ENCODE peak calls at places on chromosomes 1 and 21, in seven cellular contexts. L, M, B, W, P, U and C are unnamed samples.

GRCh38 chr1:165296205-165296604 is 60.3 kb downstream of the LMX1A start:
- DNase-seq in L (no peak), M (no peak), B (no peak), W (no peak), P (no peak), U (no peak), C (no peak)

GRCh38 chr1:180175806-180176205 is 21.1 kb downstream of the QSOX1 start:
- DNase-seq in L (no peak), M (no peak), B (no peak), W (no peak), P (no peak), U (no peak), C (no peak)

GRCh38 chr1:150621497-150622113 is 7.8 kb downstream of the ENSA start:
- DNase-seq in L (peak; percentile 79), M (peak; percentile 67), B (no peak), W (peak; percentile 52), P (peak; percentile 64), U (no peak), C (peak; percentile 78)

GRCh38 chr1:156241311-156241811 is 623 bp upstream of the BGLAP start:
- DNase-seq in L (peak; percentile 47), M (peak; percentile 56), B (no peak), W (no peak), P (no peak), U (no peak), C (no peak)

GRCh38 chr1:227890451-227891222 is 57.1 kb downstream of the WNT9A start:
- DNase-seq in L (no peak), M (no peak), B (peak; percentile 16), W (peak; percentile 12), P (no peak), U (peak; percentile 10), C (no peak)

GRCh38 chr1:27416387-27417111 is 24.1 kb downstream of the GPR3 start:
- DNase-seq in L (peak; percentile 73), M (peak; percentile 86), B (no peak), W (no peak), P (no peak), U (no peak), C (no peak)

GRCh38 chr1:197330213-197330612 is 62.2 kb downstream of the CRB1 start:
- DNase-seq in L (no peak), M (no peak), B (no peak), W (no peak), P (no peak), U (no peak), C (no peak)

GRCh38 chr1:96538883-96539282 is 182.7 kb upstream of the PTBP2 start:
- DNase-seq in L (peak; percentile 94), M (no peak), B (no peak), W (peak; percentile 59), P (no peak), U (peak; percentile 74), C (no peak)

GRCh38 chr1:91700332-91700731 is 185.6 kb downstream of the TGFBR3 start:
- DNase-seq in L (peak; percentile 59), M (no peak), B (no peak), W (no peak), P (no peak), U (no peak), C (no peak)

GRCh38 chr1:95438213-95438948 is 204.4 kb downstream of the RWDD3 start:
- DNase-seq in L (no peak), M (no peak), B (no peak), W (no peak), P (no peak), U (no peak), C (no peak)

DNA sequence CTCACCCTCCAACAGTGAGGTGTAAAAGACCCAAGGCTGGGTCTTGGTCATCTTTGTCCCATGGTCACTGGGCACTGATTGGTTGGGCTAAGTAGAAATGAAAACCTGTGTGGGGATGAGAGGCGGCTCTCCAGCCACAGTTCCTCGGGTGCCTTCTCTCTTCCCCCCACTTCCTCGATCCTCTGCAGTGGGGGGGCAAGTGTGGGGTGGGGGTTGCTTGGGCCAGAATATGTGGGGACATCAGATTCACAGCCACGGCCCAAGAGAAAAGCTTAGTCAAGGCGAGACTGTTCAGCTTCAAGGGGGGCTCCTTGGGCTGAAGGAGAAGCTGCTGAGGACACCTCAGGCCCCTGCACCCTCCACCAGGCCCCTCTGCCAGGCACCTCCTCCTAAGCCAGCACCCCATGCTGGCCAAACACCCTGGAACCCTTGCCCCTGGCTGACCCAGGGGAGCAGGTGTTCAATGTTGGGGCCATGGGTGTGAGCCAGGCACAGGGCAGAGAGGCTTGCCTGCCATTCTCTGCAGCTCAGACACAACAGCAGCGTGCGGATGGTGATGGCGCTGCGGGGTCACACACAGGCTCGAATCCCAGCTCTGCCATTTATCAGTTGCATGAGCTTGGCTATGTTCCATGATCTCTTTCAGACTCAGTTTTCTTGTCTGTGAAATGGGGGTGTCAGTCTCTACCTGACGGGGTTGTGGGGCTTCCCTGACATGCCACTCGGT is 21.0 kb upstream of the TNFRSF1B start:
- DNase-seq in L (no peak), M (no peak), B (no peak), W (no peak), P (no peak), U (no peak), C (no peak)
- TF ChIP-seq POLR2A in L (no peak), M (no peak), B (peak; percentile 42), W (no peak), P (no peak), U (no peak), C (no peak)

DNA sequence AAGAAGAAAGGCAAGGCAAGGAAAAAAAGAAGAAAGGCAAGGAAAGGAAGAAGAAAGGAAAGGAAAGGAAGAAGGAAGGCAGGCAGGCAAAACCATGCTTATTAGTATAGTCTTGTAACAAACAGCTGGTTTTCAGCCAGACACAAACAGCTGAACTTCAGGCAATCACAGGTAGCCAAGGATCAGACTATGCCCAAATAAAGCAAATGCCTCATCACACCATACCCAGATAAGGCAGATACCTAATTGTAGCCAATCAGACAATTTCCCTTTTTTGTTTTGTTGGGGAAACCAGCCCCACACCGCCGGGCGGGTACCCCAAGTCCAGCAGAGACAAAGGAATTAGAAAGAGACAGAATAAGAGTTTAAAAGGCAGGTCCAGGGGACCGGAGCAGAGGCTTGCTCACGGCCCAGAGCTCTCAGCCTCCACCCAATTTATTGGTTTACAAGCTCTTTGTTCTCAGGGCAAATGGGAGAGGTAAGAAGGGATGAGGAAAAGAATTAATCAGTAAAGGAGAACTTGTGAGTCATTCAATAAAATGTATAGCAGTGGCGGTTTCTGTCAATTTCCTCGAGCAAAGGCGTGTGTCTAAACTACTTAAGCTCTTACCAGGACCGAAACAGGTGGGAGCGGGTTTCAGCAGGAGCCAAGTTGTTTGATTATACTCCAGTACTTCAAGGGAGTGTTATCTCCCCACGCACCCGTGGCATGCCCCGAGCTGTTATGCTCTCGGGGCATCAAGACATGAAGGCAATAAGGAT is 886.8 kb downstream of the KCNT2 start:
- DNase-seq in L (no peak), M (no peak), B (no peak), W (no peak), P (no peak), U (no peak), C (no peak)
- TF ChIP-seq POLR2A in L (no peak), M (no peak), B (no peak), W (no peak), P (no peak), U (no peak), C (no peak)

GRCh38 chr1:45522324-45523104 is 830 bp upstream of the PRDX1 start:
- DNase-seq in L (peak; percentile 64), M (no peak), B (no peak), W (peak; percentile 23), P (peak; percentile 61), U (no peak), C (no peak)
- TF ChIP-seq POLR2A in L (no peak), M (no peak), B (no peak), W (no peak), P (no peak), U (no peak), C (no peak)

GRCh38 chr1:35595684-35596083 is 22.6 kb downstream of the TFAP2E start:
- DNase-seq in L (no peak), M (no peak), B (no peak), W (no peak), P (no peak), U (no peak), C (no peak)
- TF ChIP-seq POLR2A in L (no peak), M (no peak), B (no peak), W (no peak), P (no peak), U (no peak), C (no peak)

GRCh38 chr1:58546520-58547308 is at the start of gene OMA1:
- DNase-seq in L (peak; percentile 98), M (peak; percentile 97), B (peak; percentile 82), W (peak; percentile 99), P (peak; percentile 72), U (peak; percentile 96), C (peak; percentile 96)
- TF ChIP-seq POLR2A in L (peak; percentile 88), M (peak; percentile 79), B (peak; percentile 80), W (peak; percentile 97), P (peak; percentile 70), U (peak; percentile 38), C (peak; percentile 83)

GRCh38 chr1:209526137-209526536 is 57.4 kb upstream of the CAMK1G start:
- DNase-seq in L (no peak), M (no peak), B (no peak), W (no peak), P (no peak), U (no peak), C (no peak)
- TF ChIP-seq POLR2A in L (no peak), M (no peak), B (no peak), W (no peak), P (no peak), U (no peak), C (no peak)

GRCh38 chr21:43929217-43929971 is 64.4 kb downstream of the AGPAT3 start:
- DNase-seq in L (no peak), M (no peak), B (no peak), W (no peak), P (no peak), U (no peak), C (no peak)
- TF ChIP-seq POLR2A in L (no peak), M (no peak), B (no peak), W (no peak), P (no peak), U (no peak), C (no peak)